ENCODE peak calls at places on chromosomes 6 and 20, in nine cellular contexts. O is pancreas, X is NT2/D1, E is PC-3, P is neural progenitor cell, V is body of pancreas, J is adipocyte, Y is breast epithelium, S is ovary. K is an unnamed sample. For H3K4me1, the result is how much of the 10 kb centered on the place peaks cover.

GRCh38 chr6:40988634-40989033 is 50.4 kb downstream of the UNC5CL start:
- DNase-seq in O (no peak), X (no peak), E (no peak), P (no peak), V (no peak), J (no peak), Y (no peak), S (no peak), K (no peak)

GRCh38 chr20:62359491-62360121 is 7.5 kb downstream of the LAMA5 start:
- DNase-seq in O (no peak), X (no peak), E (peak), P (no peak), V (no peak), J (no peak), Y (no peak), S (peak), K (no peak)

GRCh38 chr6:127302728-127303675 is 36.3 kb downstream of the RNF146 start:
- DNase-seq in O (no peak), X (no peak), E (peak), P (peak), V (peak), J (peak), Y (no peak), S (peak), K (peak)

GRCh38 chr6:170247178-170247701 is 43.6 kb downstream of the DLL1 start:
- DNase-seq in O (no peak), X (no peak), E (no peak), P (no peak), V (peak), J (no peak), Y (peak), S (no peak), K (no peak)

GRCh38 chr20:62339647-62340062 is 27.5 kb downstream of the LAMA5 start:
- DNase-seq in O (no peak), X (no peak), E (no peak), P (no peak), V (no peak), J (no peak), Y (no peak), S (no peak), K (no peak)

GRCh38 chr20:667351-668034 is 8.1 kb downstream of the SCRT2 start:
- DNase-seq in O (no peak), X (no peak), E (peak), P (peak), V (peak), J (peak), Y (no peak), S (no peak), K (peak)

GRCh38 chr20:33837096-33837830 is 26.1 kb downstream of the CHMP4B start:
- DNase-seq in O (no peak), X (no peak), E (no peak), P (no peak), V (no peak), J (no peak), Y (no peak), S (no peak), K (no peak)

GRCh38 chr6:13307508-13307995 is 20.8 kb downstream of the TBC1D7 start:
- DNase-seq in O (no peak), X (no peak), E (no peak), P (no peak), V (no peak), J (no peak), Y (no peak), S (no peak), K (no peak)

GRCh38 chr20:56554869-56555268 is 21.8 kb downstream of the FAM209B start:
- DNase-seq in O (peak), X (peak), E (peak), P (no peak), V (peak), J (peak), Y (peak), S (no peak), K (no peak)

GRCh38 chr20:60262967-60263603 is 304.9 kb downstream of the CDH26 start:
- DNase-seq in O (no peak), X (peak), E (peak), P (peak), V (peak), J (peak), Y (no peak), S (no peak), K (peak)

GRCh38 chr20:48708630-48709029 is 119.2 kb downstream of the PREX1 start:
- DNase-seq in O (no peak), X (no peak), E (no peak), P (no peak), V (no peak), J (no peak), Y (no peak), S (no peak), K (no peak)

GRCh38 chr6:4910060-4910746 is 93.6 kb downstream of the RPP40 start:
- DNase-seq in O (no peak), X (no peak), E (peak), P (no peak), V (peak), J (no peak), Y (no peak), S (no peak), K (no peak)

GRCh38 chr6:90103056-90103793 is 193.4 kb downstream of the BACH2 start:
- DNase-seq in O (no peak), X (no peak), E (peak), P (no peak), V (no peak), J (no peak), Y (no peak), S (no peak), K (no peak)

GRCh38 chr20:3813758-3814581 is 6.4 kb upstream of the AP5S1 start:
- DNase-seq in O (no peak), X (no peak), E (no peak), P (no peak), V (peak), J (no peak), Y (no peak), S (no peak), K (no peak)

GRCh38 chr6:38103921-38104320 is 284.4 kb downstream of the ZFAND3 start:
- DNase-seq in O (no peak), X (no peak), E (no peak), P (no peak), V (no peak), J (no peak), Y (no peak), S (no peak), K (no peak)

GRCh38 chr20:1722513-1723050 is 65.0 kb upstream of the SIRPG start:
- DNase-seq in O (no peak), X (no peak), E (no peak), P (no peak), V (no peak), J (no peak), Y (no peak), S (no peak), K (no peak)

GRCh38 chr6:29216528-29216927 is 45.8 kb downstream of the OR2J2 start:
- DNase-seq in O (no peak), X (no peak), E (no peak), P (no peak), V (no peak), J (no peak), Y (no peak), S (no peak), K (no peak)

GRCh38 chr20:22816016-22816415 is 219.1 kb upstream of the SSTR4 start:
- DNase-seq in O (no peak), X (no peak), E (no peak), P (peak), V (no peak), J (no peak), Y (no peak), S (no peak), K (no peak)

GRCh38 chr6:105431226-105431625 is 28.3 kb upstream of the PREP start:
- DNase-seq in O (no peak), X (peak), E (peak), P (peak), V (no peak), J (peak), Y (no peak), S (no peak), K (no peak)

GRCh38 chr6:34934516-34934915 is 45.5 kb downstream of the ANKS1A start:
- DNase-seq in O (peak), X (no peak), E (peak), P (no peak), V (peak), J (no peak), Y (peak), S (peak), K (no peak)

GRCh38 chr20:61220131-61220530 is 31.9 kb upstream of the CDH4 start:
- DNase-seq in O (no peak), X (no peak), E (no peak), P (no peak), V (no peak), J (no peak), Y (no peak), S (no peak), K (no peak)

GRCh38 chr20:60101201-60101893 is 143.1 kb downstream of the CDH26 start:
- DNase-seq in O (no peak), X (no peak), E (no peak), P (no peak), V (no peak), J (no peak), Y (no peak), S (no peak), K (no peak)

GRCh38 chr6:11315743-11316437 is 83.4 kb upstream of the NEDD9 start:
- DNase-seq in O (no peak), X (no peak), E (peak), P (no peak), V (no peak), J (peak), Y (peak), S (no peak), K (no peak)

GRCh38 chr20:10111144-10111771 is 76.5 kb downstream of the ANKEF1 start:
- DNase-seq in O (peak), X (no peak), E (peak), P (no peak), V (peak), J (no peak), Y (no peak), S (no peak), K (no peak)

GRCh38 chr20:54139188-54139587 is 34.6 kb downstream of the CYP24A1 start:
- DNase-seq in O (no peak), X (no peak), E (peak), P (no peak), V (no peak), J (no peak), Y (no peak), S (no peak), K (no peak)

GRCh38 chr6:79546186-79546585 is 9.0 kb upstream of the LCA5 start:
- DNase-seq in O (no peak), X (no peak), E (no peak), P (no peak), V (no peak), J (no peak), Y (no peak), S (no peak), K (no peak)

GRCh38 chr6:34490390-34491090 is 24.7 kb downstream of the PACSIN1 start:
- DNase-seq in O (no peak), X (no peak), E (no peak), P (no peak), V (no peak), J (no peak), Y (no peak), S (no peak), K (no peak)

GRCh38 chr20:2700913-2701620 is 8.5 kb downstream of the EBF4 start:
- DNase-seq in O (no peak), X (no peak), E (no peak), P (no peak), V (no peak), J (no peak), Y (no peak), S (no peak), K (no peak)

GRCh38 chr20:47620808-47621805 is 119.4 kb downstream of the NCOA3 start:
- DNase-seq in O (no peak), X (peak), E (peak), P (peak), V (no peak), J (peak), Y (no peak), S (no peak), K (no peak)

GRCh38 chr6:167350322-167350721 is 25.4 kb downstream of the TTLL2 start:
- DNase-seq in O (no peak), X (no peak), E (no peak), P (peak), V (no peak), J (no peak), Y (no peak), S (no peak), K (no peak)

GRCh38 chr20:63309261-63310071 is 16.5 kb downstream of the COL20A1 start:
- DNase-seq in O (no peak), X (peak), E (peak), P (peak), V (peak), J (peak), Y (no peak), S (peak), K (no peak)

GRCh38 chr6:48074368-48074767 is 36.6 kb downstream of the PTCHD4 start:
- DNase-seq in O (no peak), X (no peak), E (no peak), P (peak), V (no peak), J (peak), Y (no peak), S (no peak), K (no peak)
- H3K4me1 ChIP-seq in O (under half), X (under half), E (under half), P (under half), V (under half), J (under half), Y (under half), S (under half), K (under half)

DNA sequence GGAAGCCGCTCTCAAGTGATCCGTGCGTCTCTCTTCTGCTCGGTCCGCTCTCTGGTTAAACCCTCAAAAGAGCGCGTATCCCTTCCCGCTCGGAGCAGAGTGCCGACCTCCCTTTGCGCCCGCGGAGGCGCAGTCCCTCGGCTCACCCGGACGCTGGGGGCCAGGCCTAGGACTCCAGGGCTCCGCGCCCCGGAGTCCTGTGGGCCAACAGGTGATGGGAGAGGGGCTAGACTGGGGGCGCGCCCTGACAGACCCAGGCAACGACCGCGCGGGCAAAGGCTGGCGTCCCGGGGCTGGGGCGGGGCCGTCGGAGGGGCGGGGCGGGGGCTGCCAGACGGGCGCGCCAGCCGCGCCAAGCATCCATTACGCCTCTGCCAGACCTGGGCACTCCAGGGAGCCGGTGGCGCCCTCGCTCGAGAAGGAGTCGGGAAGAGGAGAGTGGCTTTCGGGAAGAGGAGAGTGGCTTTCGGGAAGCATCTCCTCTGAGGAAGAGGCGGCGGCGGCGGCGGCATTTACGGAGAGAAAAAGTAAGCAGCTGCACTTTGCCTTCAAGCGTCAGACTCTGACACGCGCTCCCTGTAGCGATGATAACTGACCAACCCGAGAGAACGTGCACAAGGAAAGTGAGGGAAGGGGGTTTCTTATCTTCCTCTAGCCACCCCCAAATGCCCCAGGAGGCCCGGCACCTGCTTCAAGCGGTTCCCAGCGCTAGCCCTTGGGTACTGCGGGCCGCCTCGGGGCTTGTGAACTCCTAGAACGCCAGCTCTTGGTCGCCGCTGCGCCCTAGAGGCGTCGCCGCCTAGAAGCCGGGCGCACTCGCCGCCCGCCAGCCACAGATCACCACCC is 2.6 kb downstream of the EPHA7 start:
- DNase-seq in O (no peak), X (no peak), E (peak), P (peak), V (peak), J (no peak), Y (no peak), S (peak), K (no peak)
- H3K4me1 ChIP-seq in O (under half), X (under half), E (under half), P (under half), V (under half), J (under half), Y (under half), S (under half), K (under half)

GRCh38 chr6:18395851-18396187 is 8.7 kb downstream of the RNF144B start:
- DNase-seq in O (no peak), X (no peak), E (peak), P (no peak), V (no peak), J (peak), Y (no peak), S (no peak), K (no peak)
- H3K4me1 ChIP-seq in O (under half), X (under half), E (under half), P (under half), V (under half), J (under half), Y (under half), S (under half), K (under half)

GRCh38 chr6:112031956-112032355 is 21.9 kb upstream of the CCN6 start:
- DNase-seq in O (no peak), X (no peak), E (no peak), P (no peak), V (no peak), J (no peak), Y (no peak), S (no peak), K (no peak)

GRCh38 chr6:112036088-112036637 is 17.7 kb upstream of the CCN6 start:
- DNase-seq in O (no peak), X (no peak), E (no peak), P (no peak), V (no peak), J (no peak), Y (no peak), S (no peak), K (no peak)

GRCh38 chr6:112033824-112034223 is 20.1 kb upstream of the CCN6 start:
- DNase-seq in O (no peak), X (no peak), E (no peak), P (no peak), V (no peak), J (no peak), Y (no peak), S (no peak), K (no peak)

GRCh38 chr6:112035446-112035845 is 18.5 kb upstream of the CCN6 start:
- DNase-seq in O (no peak), X (no peak), E (no peak), P (no peak), V (no peak), J (peak), Y (no peak), S (no peak), K (no peak)

DNA sequence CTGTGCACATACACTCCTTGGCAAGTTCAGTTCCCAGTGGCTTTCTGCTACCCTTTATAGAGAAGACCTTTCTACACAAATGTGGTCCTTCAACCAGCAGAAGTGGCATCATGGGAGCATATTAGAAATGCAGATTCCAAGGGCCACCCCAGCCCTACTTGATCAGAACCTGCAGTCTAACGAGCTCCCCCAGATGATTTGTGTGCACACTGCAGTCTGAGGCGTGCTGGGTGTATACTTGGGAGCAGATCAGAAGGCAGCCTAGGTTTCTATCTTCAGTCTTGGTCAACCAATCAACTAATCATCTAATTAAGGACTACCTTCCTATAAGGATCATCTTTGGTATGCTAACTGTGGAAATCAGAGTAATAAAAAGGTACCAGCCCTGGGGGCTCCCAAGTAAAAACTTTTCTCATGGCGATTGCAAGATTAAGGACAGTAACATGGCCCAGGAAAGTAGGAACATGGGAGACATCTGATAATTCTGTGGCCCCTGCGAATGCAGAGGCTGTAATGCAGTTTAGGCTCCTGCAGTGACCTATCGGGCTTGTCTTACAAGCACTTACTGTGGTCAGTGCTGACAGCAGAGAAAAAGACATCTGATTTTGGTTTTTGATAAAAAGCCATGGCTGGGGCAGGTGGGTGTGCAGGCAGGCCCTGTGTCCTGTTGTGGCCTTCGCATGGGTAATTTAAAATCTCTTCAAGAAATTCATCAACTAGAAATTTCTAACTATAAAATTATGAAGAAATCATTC is 19.5 kb upstream of the CCN6 start:
- DNase-seq in O (no peak), X (no peak), E (no peak), P (no peak), V (no peak), J (no peak), Y (no peak), S (no peak), K (no peak)
- H3K4me1 ChIP-seq in O (under half), X (under half), E (under half), P (under half), V (under half), J (half or more), Y (under half), S (under half), K (under half)

K was measured in effector memory CD4-positive, alpha-beta T cell.